ENCODE peak calls at places on chromosomes 5 and 9, in seven cellular contexts. F is T-helper 1 cell; Z is T-helper 9 cell; B is GM19239; N is GM12891; E is activated CD8-positive, alpha-beta T cell treated with anti-CD3 and anti-CD28 coated beads for 36 hours; W is GM23248. R is an unnamed sample.

GRCh38 chr5:61431923-61432620 is 100.0 kb downstream of the ZSWIM6 start:
- DNase-seq in F (no peak), Z (no peak), B (no peak), N (no peak), E (no peak), W (no peak), R (no peak)

GRCh38 chr5:132385321-132386105 is 16.0 kb downstream of the SLC22A5 start:
- DNase-seq in F (no peak), Z (peak; percentile 43), B (peak; percentile 54), N (no peak), E (peak; percentile 81), W (peak; percentile 79), R (peak; percentile 74)

GRCh38 chr9:89873801-89874200 is 269.0 kb downstream of the GADD45G start:
- DNase-seq in F (no peak), Z (no peak), B (no peak), N (no peak), E (no peak), W (no peak), R (no peak)

GRCh38 chr5:5062903-5063302 is 77.2 kb upstream of the ADAMTS16 start:
- DNase-seq in F (no peak), Z (no peak), B (no peak), N (no peak), E (no peak), W (no peak), R (no peak)

GRCh38 chr5:88542786-88543185 is 274.1 kb upstream of the TMEM161B start:
- DNase-seq in F (no peak), Z (no peak), B (no peak), N (no peak), E (no peak), W (no peak), R (no peak)

GRCh38 chr5:82760856-82761255 is 316.3 kb downstream of the TMEM167A start:
- DNase-seq in F (no peak), Z (no peak), B (no peak), N (no peak), E (no peak), W (no peak), R (no peak)

GRCh38 chr9:93096131-93096802 is at the start of gene CARD19:
- DNase-seq in F (peak; percentile 48), Z (peak; percentile 51), B (no peak), N (no peak), E (peak; percentile 62), W (peak; percentile 73), R (no peak)

GRCh38 chr5:33890147-33890546 is 1.6 kb downstream of the ADAMTS12 start:
- DNase-seq in F (no peak), Z (no peak), B (no peak), N (no peak), E (no peak), W (peak; percentile 17), R (peak; percentile 12)